ENCODE peak calls at places on chromosome 9, in eight cellular contexts. C is G401, O is uterus, R is ovary, Y is heart right ventricle, M is ecto neural progenitor cell, H is NCI-H2171, F is KBM-7. N is an unnamed sample.

GRCh38 chr9:20728493-20729220 is 44.6 kb downstream of the FOCAD start:
- DNase-seq in Y (no peak), H (no peak), F (peak; percentile 19), M (no peak), C (no peak), O (no peak), R (no peak), N (no peak)

GRCh38 chr9:134709512-134710270 is 68.1 kb downstream of the COL5A1 start:
- DNase-seq in C (no peak), M (no peak), R (peak; percentile 63), H (no peak), F (no peak), Y (peak; percentile 23), O (peak; percentile 85), N (no peak)

GRCh38 chr9:70979971-70980370 is 141.4 kb downstream of the TRPM3 start:
- DNase-seq in Y (no peak), O (no peak), M (no peak), R (no peak), H (no peak), F (no peak), C (no peak), N (no peak)

GRCh38 chr9:76206821-76207220 is 187.4 kb downstream of the RFK start:
- DNase-seq in O (no peak), C (no peak), H (no peak), M (no peak), Y (no peak), F (no peak), R (no peak), N (no peak)

GRCh38 chr9:113446323-113446740 is 17.2 kb upstream of the RGS3 start:
- DNase-seq in O (no peak), Y (no peak), F (peak; percentile 58), M (no peak), H (peak; percentile 29), R (no peak), C (peak; percentile 76), N (peak; percentile 31)

GRCh38 chr9:127915801-127916664 is 808 bp downstream of the ST6GALNAC4 start:
- DNase-seq in M (peak; percentile 59), Y (no peak), R (peak; percentile 36), H (peak; percentile 45), O (peak; percentile 28), F (peak; percentile 56), C (peak; percentile 48), N (peak; percentile 87)

GRCh38 chr9:16318516-16319060 is 551.9 kb downstream of the BNC2 start:
- DNase-seq in H (no peak), C (no peak), F (no peak), O (no peak), Y (no peak), R (no peak), M (no peak), N (no peak)

GRCh38 chr9:128523199-128523925 is 18.8 kb downstream of the GLE1 start:
- DNase-seq in O (peak; percentile 24), H (peak; percentile 78), F (peak; percentile 35), C (peak; percentile 55), M (peak; percentile 73), Y (peak; percentile 41), R (peak; percentile 31), N (no peak)

GRCh38 chr9:98971168-98971914 is 27.6 kb downstream of the COL15A1 start:
- DNase-seq in C (no peak), F (no peak), O (peak; percentile 56), M (no peak), R (no peak), Y (no peak), H (no peak), N (no peak)

GRCh38 chr9:135098400-135099105 is 11.1 kb downstream of the OLFM1 start:
- DNase-seq in M (peak; percentile 77), C (no peak), R (no peak), Y (no peak), H (peak; percentile 75), O (no peak), F (peak; percentile 23), N (peak; percentile 21)

GRCh38 chr9:135353935-135354334 is 125.6 kb upstream of the PPP1R26 start:
- DNase-seq in O (no peak), Y (no peak), F (no peak), M (no peak), C (no peak), R (no peak), H (no peak), N (no peak)

GRCh38 chr9:96553070-96553469 is 66.6 kb downstream of the CDC14B start:
- DNase-seq in O (no peak), F (no peak), R (no peak), M (no peak), Y (no peak), C (no peak), H (no peak), N (no peak)

GRCh38 chr9:18333157-18333556 is 140.8 kb upstream of the ADAMTSL1 start:
- DNase-seq in C (no peak), H (no peak), Y (no peak), M (no peak), R (no peak), O (no peak), F (no peak), N (no peak)

GRCh38 chr9:15469862-15470261 is 40.9 kb downstream of the PSIP1 start:
- DNase-seq in H (no peak), O (no peak), F (no peak), R (no peak), Y (no peak), C (no peak), M (no peak), N (no peak)

GRCh38 chr9:71984388-71985069 is 73.1 kb downstream of the C9orf85 start:
- DNase-seq in F (no peak), C (no peak), Y (peak; percentile 53), R (no peak), O (no peak), M (no peak), H (no peak), N (no peak)

GRCh38 chr9:214488-215448 is at the start of gene DOCK8:
- DNase-seq in R (peak; percentile 57), C (no peak), O (no peak), H (peak; percentile 14), M (peak; percentile 86), F (peak; percentile 94), Y (peak; percentile 70), N (peak; percentile 69)

GRCh38 chr9:108787664-108788048 is 68.1 kb downstream of the ACTL7B start:
- DNase-seq in F (no peak), Y (no peak), M (no peak), O (no peak), H (peak; percentile 67), R (no peak), C (no peak), N (no peak)

GRCh38 chr9:108278341-108278740 is 577.4 kb downstream of the ACTL7B start:
- DNase-seq in M (no peak), F (no peak), R (no peak), H (peak; percentile 10), C (no peak), O (no peak), Y (no peak), N (no peak)

GRCh38 chr9:125190371-125190801 is 783 bp upstream of the PPP6C start:
- DNase-seq in Y (no peak), F (no peak), H (no peak), R (no peak), M (no peak), C (no peak), O (no peak), N (no peak)

GRCh38 chr9:36091028-36091953 is 45.2 kb upstream of the GLIPR2 start:
- DNase-seq in Y (no peak), R (peak; percentile 30), O (peak; percentile 31), C (peak; percentile 53), H (no peak), F (no peak), M (no peak), N (no peak)

GRCh38 chr9:123445981-123446610 is 90.1 kb downstream of the CRB2 start:
- DNase-seq in C (no peak), O (no peak), F (no peak), H (no peak), R (no peak), M (no peak), Y (no peak), N (no peak)

GRCh38 chr9:88747768-88748167 is 212.8 kb downstream of the NXNL2 start:
- DNase-seq in M (no peak), Y (no peak), H (no peak), R (peak; percentile 44), C (no peak), O (peak; percentile 74), F (no peak), N (no peak)

GRCh38 chr9:109843651-109844050 is 63.7 kb downstream of the PALM2AKAP2 start:
- DNase-seq in R (no peak), M (no peak), H (peak; percentile 49), Y (peak; percentile 85), F (no peak), O (no peak), C (peak; percentile 93), N (no peak)

GRCh38 chr9:117232266-117232665 is 182.6 kb downstream of the ASTN2 start:
- DNase-seq in O (no peak), R (no peak), H (peak; percentile 23), F (no peak), Y (no peak), C (peak; percentile 94), M (no peak), N (no peak)

GRCh38 chr9:94866770-94867169 is 140.3 kb downstream of the AOPEP start:
- DNase-seq in Y (no peak), C (no peak), O (no peak), M (no peak), F (no peak), H (no peak), R (no peak), N (no peak)

GRCh38 chr9:106616026-106616425 is 246.9 kb upstream of the ZNF462 start:
- DNase-seq in R (no peak), O (no peak), F (no peak), C (no peak), Y (no peak), M (no peak), H (no peak), N (no peak)

GRCh38 chr9:129225815-129226214 is 47.8 kb upstream of the IER5L start:
- DNase-seq in R (peak; percentile 74), H (no peak), C (no peak), F (peak; percentile 71), M (peak; percentile 83), Y (peak; percentile 75), O (peak; percentile 81), N (no peak)

GRCh38 chr9:132197856-132198550 is 36.1 kb downstream of the NTNG2 start:
- DNase-seq in O (no peak), Y (no peak), M (no peak), C (no peak), H (no peak), R (no peak), F (no peak), N (no peak)

GRCh38 chr9:14400658-14400995 is 86.7 kb upstream of the NFIB start:
- DNase-seq in M (no peak), F (no peak), R (peak; percentile 61), Y (peak; percentile 15), H (no peak), O (peak; percentile 48), C (peak; percentile 71), N (no peak)

GRCh38 chr9:126796758-126797157 is 8.1 kb upstream of the ZBTB43 start:
- DNase-seq in Y (no peak), M (no peak), H (no peak), R (no peak), C (no peak), O (no peak), F (no peak), N (no peak)

GRCh38 chr9:1701113-1701512 is 314.0 kb upstream of the SMARCA2 start:
- DNase-seq in R (no peak), Y (no peak), F (no peak), C (no peak), O (no peak), H (no peak), M (no peak), N (no peak)

GRCh38 chr9:34628656-34629491 is at the start of gene ARID3C:
- DNase-seq in R (no peak), H (no peak), M (no peak), C (peak; percentile 27), O (no peak), Y (no peak), F (no peak), N (peak; percentile 48)

GRCh38 chr9:87035868-87036267 is 88.6 kb upstream of the GAS1 start:
- DNase-seq in F (no peak), Y (no peak), C (no peak), M (no peak), R (peak; percentile 35), O (peak; percentile 84), H (no peak), N (no peak)

GRCh38 chr9:134891713-134892112 is 11.1 kb downstream of the FCN2 start:
- DNase-seq in H (no peak), C (no peak), O (peak; percentile 8), F (no peak), M (no peak), Y (no peak), R (no peak), N (no peak)